ENCODE peak calls at places on chromosomes 5 and 9, in eight cellular contexts. U is NCI-H1092, P is sciatic nerve, G is fibroblast of pulmonary artery, A is astrocyte of the hippocampus, H is A549, T is AG09319, O is heart left ventricle. J is an unnamed sample.

GRCh38 chr5:9544502-9545300 is 1.2 kb downstream of the SEMA5A start:
- DNase-seq in U (no peak), P (peak; percentile 92), G (peak; percentile 83), A (peak; percentile 96), H (peak; percentile 31), T (peak; percentile 65), O (peak; percentile 86), J (peak; percentile 53)

GRCh38 chr9:99628843-99629242 is 192.8 kb upstream of the NR4A3 start:
- DNase-seq in U (no peak), P (no peak), G (no peak), A (no peak), H (no peak), T (no peak), O (no peak), J (no peak)

GRCh38 chr9:107588393-107588792 is 98.8 kb upstream of the KLF4 start:
- DNase-seq in U (no peak), P (no peak), G (no peak), A (no peak), H (no peak), T (no peak), O (no peak), J (no peak)

GRCh38 chr5:41408676-41409443 is 101.5 kb downstream of the PLCXD3 start:
- DNase-seq in U (no peak), P (no peak), G (peak; percentile 49), A (no peak), H (no peak), T (no peak), O (no peak), J (no peak)

GRCh38 chr5:98638701-98639100 is 134.8 kb upstream of the RGMB start:
- DNase-seq in U (no peak), P (no peak), G (peak; percentile 53), A (peak; percentile 61), H (no peak), T (peak; percentile 34), O (no peak), J (no peak)

GRCh38 chr9:124735121-124735520 is 36.0 kb downstream of the NR6A1 start:
- DNase-seq in U (no peak), P (no peak), G (peak; percentile 75), A (peak; percentile 71), H (no peak), T (no peak), O (no peak), J (no peak)

GRCh38 chr9:121725008-121725795 is 73.8 kb downstream of the DAB2IP start:
- DNase-seq in U (no peak), P (peak; percentile 95), G (peak; percentile 99), A (peak; percentile 95), H (no peak), T (peak; percentile 98), O (peak; percentile 97), J (peak; percentile 98)

GRCh38 chr9:132878695-132879064 is at the start of gene SPACA9:
- DNase-seq in U (no peak), P (peak; percentile 85), G (peak; percentile 55), A (peak; percentile 73), H (peak; percentile 78), T (no peak), O (peak; percentile 65), J (no peak)

GRCh38 chr9:87667164-87667738 is 58.7 kb upstream of the CTSL start:
- DNase-seq in U (no peak), P (no peak), G (peak; percentile 33), A (no peak), H (peak; percentile 51), T (no peak), O (no peak), J (no peak)

GRCh38 chr9:115369322-115369957 is 251.5 kb upstream of the TNC start:
- DNase-seq in U (peak; percentile 73), P (no peak), G (peak; percentile 58), A (peak; percentile 34), H (no peak), T (peak; percentile 44), O (peak; percentile 15), J (peak; percentile 80)

GRCh38 chr5:10374032-10374431 is 20.5 kb downstream of the MARCHF6 start:
- DNase-seq in U (no peak), P (no peak), G (no peak), A (no peak), H (no peak), T (no peak), O (no peak), J (no peak)

GRCh38 chr5:37249820-37250175 is 622 bp upstream of the CPLANE1 start:
- DNase-seq in U (no peak), P (no peak), G (no peak), A (no peak), H (no peak), T (no peak), O (no peak), J (no peak)

GRCh38 chr5:109161914-109162683 is 247.7 kb downstream of the PJA2 start:
- DNase-seq in U (no peak), P (no peak), G (peak; percentile 63), A (no peak), H (no peak), T (no peak), O (no peak), J (no peak)

GRCh38 chr9:6417186-6417585 is 4.2 kb downstream of the UHRF2 start:
- DNase-seq in U (no peak), P (no peak), G (peak; percentile 15), A (peak; percentile 15), H (no peak), T (no peak), O (no peak), J (no peak)

GRCh38 chr9:114953016-114953415 is 22.6 kb upstream of the TNFSF8 start:
- DNase-seq in U (no peak), P (no peak), G (no peak), A (no peak), H (no peak), T (no peak), O (no peak), J (no peak)

GRCh38 chr5:33433303-33434255 is 7.2 kb upstream of the TARS1 start:
- DNase-seq in U (no peak), P (no peak), G (peak; percentile 39), A (no peak), H (no peak), T (no peak), O (no peak), J (no peak)

GRCh38 chr5:136080483-136081180 is 51.8 kb downstream of the TGFBI start:
- DNase-seq in U (no peak), P (peak; percentile 90), G (peak; percentile 90), A (peak; percentile 93), H (peak; percentile 43), T (peak; percentile 78), O (peak; percentile 87), J (peak; percentile 91)

J was measured in AG04450.